ENCODE peak calls at places on chromosomes 3 and 15, in seven cellular contexts. One of them, this sample, is unnamed.

GRCh38 chr3:130850044-130850797 is 43.7 kb upstream of the ATP2C1 start:
- DNase-seq in breast epithelium: no peak
- DNase-seq in AG09319: peak; percentile 12
- DNase-seq in lower leg skin: peak; percentile 45
- DNase-seq in C1 segment of cervical spinal cord: peak; percentile 41
- DNase-seq in HuH-7.5: no peak
- DNase-seq in activated T-cell treated with anti-CD3 and anti-CD28 coated beads, Interleukin-2, amount 50 U/mL, for 72 hours: peak; percentile 71
- DNase-seq in this sample: peak; percentile 45

GRCh38 chr3:150419959-150420358 is 11.9 kb downstream of the TSC22D2 start:
- DNase-seq in breast epithelium: no peak
- DNase-seq in AG09319: no peak
- DNase-seq in lower leg skin: no peak
- DNase-seq in C1 segment of cervical spinal cord: no peak
- DNase-seq in HuH-7.5: no peak
- DNase-seq in activated T-cell treated with anti-CD3 and anti-CD28 coated beads, Interleukin-2, amount 50 U/mL, for 72 hours: no peak
- DNase-seq in this sample: no peak

GRCh38 chr3:151630938-151631417 is 102.7 kb upstream of the AADACL2 start:
- DNase-seq in breast epithelium: no peak
- DNase-seq in AG09319: no peak
- DNase-seq in lower leg skin: no peak
- DNase-seq in C1 segment of cervical spinal cord: no peak
- DNase-seq in HuH-7.5: peak; percentile 15
- DNase-seq in activated T-cell treated with anti-CD3 and anti-CD28 coated beads, Interleukin-2, amount 50 U/mL, for 72 hours: no peak
- DNase-seq in this sample: no peak

GRCh38 chr3:30122359-30122758 is 484.0 kb upstream of the TGFBR2 start:
- DNase-seq in breast epithelium: no peak
- DNase-seq in AG09319: no peak
- DNase-seq in lower leg skin: no peak
- DNase-seq in C1 segment of cervical spinal cord: no peak
- DNase-seq in HuH-7.5: no peak
- DNase-seq in activated T-cell treated with anti-CD3 and anti-CD28 coated beads, Interleukin-2, amount 50 U/mL, for 72 hours: no peak
- DNase-seq in this sample: no peak

GRCh38 chr3:55157736-55158135 is 229.9 kb upstream of the LRTM1 start:
- DNase-seq in breast epithelium: no peak
- DNase-seq in AG09319: no peak
- DNase-seq in lower leg skin: no peak
- DNase-seq in C1 segment of cervical spinal cord: no peak
- DNase-seq in HuH-7.5: no peak
- DNase-seq in activated T-cell treated with anti-CD3 and anti-CD28 coated beads, Interleukin-2, amount 50 U/mL, for 72 hours: no peak
- DNase-seq in this sample: no peak

GRCh38 chr3:49813497-49814174 is at the start of gene UBA7:
- DNase-seq in breast epithelium: peak; percentile 39
- DNase-seq in AG09319: no peak
- DNase-seq in lower leg skin: peak; percentile 28
- DNase-seq in C1 segment of cervical spinal cord: peak; percentile 14
- DNase-seq in HuH-7.5: no peak
- DNase-seq in activated T-cell treated with anti-CD3 and anti-CD28 coated beads, Interleukin-2, amount 50 U/mL, for 72 hours: peak; percentile 34
- DNase-seq in this sample: peak; percentile 63

GRCh38 chr3:63993653-63994079 is 29.6 kb downstream of the PSMD6 start:
- DNase-seq in breast epithelium: peak; percentile 57
- DNase-seq in AG09319: peak; percentile 49
- DNase-seq in lower leg skin: peak; percentile 71
- DNase-seq in C1 segment of cervical spinal cord: peak; percentile 28
- DNase-seq in HuH-7.5: peak; percentile 93
- DNase-seq in activated T-cell treated with anti-CD3 and anti-CD28 coated beads, Interleukin-2, amount 50 U/mL, for 72 hours: peak; percentile 42
- DNase-seq in this sample: peak; percentile 63

GRCh38 chr15:74385442-74386132 is 18.1 kb upstream of the CYP11A1 start:
- DNase-seq in breast epithelium: no peak
- DNase-seq in AG09319: no peak
- DNase-seq in lower leg skin: no peak
- DNase-seq in C1 segment of cervical spinal cord: no peak
- DNase-seq in HuH-7.5: no peak
- DNase-seq in activated T-cell treated with anti-CD3 and anti-CD28 coated beads, Interleukin-2, amount 50 U/mL, for 72 hours: no peak
- DNase-seq in this sample: no peak

GRCh38 chr3:167941234-167941995 is 154.3 kb downstream of the GOLIM4 start:
- DNase-seq in breast epithelium: peak; percentile 20
- DNase-seq in AG09319: peak; percentile 64
- DNase-seq in lower leg skin: peak; percentile 69
- DNase-seq in C1 segment of cervical spinal cord: no peak
- DNase-seq in HuH-7.5: no peak
- DNase-seq in activated T-cell treated with anti-CD3 and anti-CD28 coated beads, Interleukin-2, amount 50 U/mL, for 72 hours: no peak
- DNase-seq in this sample: no peak

GRCh38 chr15:89758981-89759380 is 7.9 kb upstream of the MESP1 start:
- DNase-seq in breast epithelium: no peak
- DNase-seq in AG09319: no peak
- DNase-seq in lower leg skin: no peak
- DNase-seq in C1 segment of cervical spinal cord: no peak
- DNase-seq in HuH-7.5: no peak
- DNase-seq in activated T-cell treated with anti-CD3 and anti-CD28 coated beads, Interleukin-2, amount 50 U/mL, for 72 hours: no peak
- DNase-seq in this sample: no peak

GRCh38 chr15:59918994-59919951 is 84.8 kb upstream of the FOXB1 start:
- DNase-seq in breast epithelium: no peak
- DNase-seq in AG09319: no peak
- DNase-seq in lower leg skin: no peak
- DNase-seq in C1 segment of cervical spinal cord: no peak
- DNase-seq in HuH-7.5: no peak
- DNase-seq in activated T-cell treated with anti-CD3 and anti-CD28 coated beads, Interleukin-2, amount 50 U/mL, for 72 hours: peak; percentile 74
- DNase-seq in this sample: peak; percentile 76

GRCh38 chr15:91192285-91193058 is 92.4 kb downstream of the SV2B start:
- DNase-seq in breast epithelium: no peak
- DNase-seq in AG09319: no peak
- DNase-seq in lower leg skin: no peak
- DNase-seq in C1 segment of cervical spinal cord: no peak
- DNase-seq in HuH-7.5: no peak
- DNase-seq in activated T-cell treated with anti-CD3 and anti-CD28 coated beads, Interleukin-2, amount 50 U/mL, for 72 hours: no peak
- DNase-seq in this sample: no peak

GRCh38 chr3:38970851-38971638 is 80.7 kb downstream of the SCN11A start:
- DNase-seq in breast epithelium: no peak
- DNase-seq in AG09319: no peak
- DNase-seq in lower leg skin: no peak
- DNase-seq in C1 segment of cervical spinal cord: no peak
- DNase-seq in HuH-7.5: no peak
- DNase-seq in activated T-cell treated with anti-CD3 and anti-CD28 coated beads, Interleukin-2, amount 50 U/mL, for 72 hours: no peak
- DNase-seq in this sample: no peak

This sample was measured in activated CD8-positive, alpha-beta T cell treated with anti-CD3 and anti-CD28 coated beads, Interleukin-2, amount 10 ng/mL, durations not matched to agents 7 days and 5 days.